ENCODE peak calls at places on chromosomes 3 and 15, in five cellular contexts. R, L, M, T and Z are unnamed samples. For H3K4me1, the result is how much of the 10 kb centered on the place peaks cover.

GRCh38 chr3:183411216-183411922 is 17.1 kb downstream of the MCF2L2 start:
- DNase-seq in M (peak), L (no peak), T (no peak), R (no peak), Z (no peak)

GRCh38 chr3:41364736-41365135 is 165.4 kb downstream of the CTNNB1 start:
- DNase-seq in L (no peak), M (no peak), T (no peak), R (no peak), Z (no peak)

GRCh38 chr3:190414297-190414696 is 26.3 kb downstream of the CLDN16 start:
- DNase-seq in L (no peak), M (no peak), T (no peak), R (no peak), Z (no peak)

GRCh38 chr15:81197255-81197630 is 564 bp downstream of the IL16 start:
- DNase-seq in M (no peak), T (no peak), R (no peak), L (no peak), Z (no peak)

GRCh38 chr15:64096486-64097431 is 977 bp downstream of the SNX1 start:
- DNase-seq in T (peak), M (no peak), L (no peak), R (no peak), Z (no peak)

GRCh38 chr3:65883614-65884013 is 155.1 kb downstream of the MAGI1 start:
- DNase-seq in R (no peak), T (peak), L (peak), M (no peak), Z (no peak)

GRCh38 chr3:50270422-50270831 is 1.5 kb downstream of the SEMA3B start:
- DNase-seq in L (no peak), R (no peak), T (no peak), M (no peak), Z (no peak)

GRCh38 chr3:185720326-185720725 is 104.5 kb downstream of the IGF2BP2 start:
- DNase-seq in T (no peak), M (no peak), L (no peak), R (no peak), Z (no peak)

DNA sequence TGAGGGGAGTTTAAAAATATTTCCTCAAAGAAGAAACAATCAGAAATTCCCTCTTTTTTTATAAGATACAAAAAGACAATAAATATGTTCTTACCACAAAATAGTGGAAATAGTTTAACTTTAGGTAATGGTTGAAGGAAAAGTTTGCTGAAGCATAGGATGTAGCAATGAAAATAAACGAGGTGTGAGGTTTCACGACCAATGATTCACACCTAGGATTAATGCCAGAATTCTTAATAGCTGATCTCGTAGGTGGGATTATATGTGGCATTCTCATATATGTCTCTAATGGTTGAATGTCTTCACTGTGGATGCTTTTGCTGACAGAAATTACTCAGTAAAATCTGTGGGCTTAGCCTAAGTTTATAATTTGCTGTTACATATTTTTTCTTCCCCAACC is 467.7 kb downstream of the FGF12 start:
- DNase-seq in T (no peak), M (no peak), L (no peak), R (no peak), Z (no peak)
- TF ChIP-seq SIN3A in T (no peak), M (no peak), L (no peak), R (no peak), Z (no peak)

DNA sequence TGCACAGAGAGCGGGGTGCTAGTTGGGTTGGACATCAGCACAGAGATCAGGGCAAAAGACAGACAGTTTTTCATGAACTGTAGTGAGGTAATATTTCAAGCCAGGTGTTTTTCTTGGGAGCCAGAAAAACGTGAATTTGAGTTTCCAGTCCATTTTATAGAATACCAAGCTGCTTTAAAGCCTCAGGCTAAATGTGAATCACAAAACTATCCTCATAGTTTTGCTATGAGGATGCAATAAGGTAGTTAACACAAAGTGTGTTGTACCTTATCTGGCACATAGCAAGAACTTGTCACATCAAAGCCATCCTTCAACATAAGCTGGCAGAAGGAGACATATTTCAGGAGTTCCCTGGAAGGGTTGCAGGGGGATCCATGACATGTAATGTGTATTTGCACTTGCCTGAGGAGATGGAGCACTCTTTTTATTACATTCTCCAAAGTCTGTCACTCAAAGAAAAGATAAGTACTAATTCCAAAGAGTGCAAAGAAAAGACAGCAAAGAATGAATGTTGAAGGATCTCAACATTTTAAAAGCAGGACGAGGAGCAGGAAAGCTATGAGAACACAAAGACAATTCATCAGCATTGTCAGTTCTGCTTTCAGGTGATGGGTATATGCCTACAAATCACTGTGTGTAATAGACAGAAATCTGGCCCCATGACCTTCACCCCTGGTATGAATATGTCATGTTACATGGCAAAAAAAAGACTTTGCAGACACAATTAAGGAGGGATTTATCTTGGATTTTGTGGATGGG is 1046.5 kb downstream of the NTRK3 start:
- DNase-seq in T (no peak), L (no peak), R (no peak), M (no peak), Z (no peak)
- TF ChIP-seq POLR2AphosphoS5 in T (no peak), L (no peak), R (no peak), M (no peak), Z (no peak)

DNA sequence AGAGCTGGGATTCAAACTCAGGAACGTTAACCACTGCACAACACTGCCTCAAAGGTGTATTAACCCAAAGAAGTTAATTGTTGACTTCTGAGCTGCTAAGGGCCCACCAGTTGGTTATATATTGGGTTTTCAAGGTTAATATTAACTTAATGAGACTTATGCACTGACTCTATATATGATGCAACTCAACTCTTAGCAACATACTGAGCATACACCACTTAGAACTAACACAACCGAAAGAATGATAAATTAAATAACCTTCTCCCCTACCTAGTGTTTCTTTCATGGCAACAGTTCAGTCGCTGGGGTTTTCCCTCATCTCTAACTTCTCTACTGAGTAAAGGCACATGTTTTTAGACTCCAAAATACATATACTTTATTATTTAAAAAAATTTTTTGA is 34.5 kb downstream of the FOXP1 start:
- DNase-seq in M (no peak), T (no peak), L (no peak), R (no peak), Z (no peak)
- H3K4me1 ChIP-seq in M (under half), T (under half), L (half or more), R (under half), Z (under half)

DNA sequence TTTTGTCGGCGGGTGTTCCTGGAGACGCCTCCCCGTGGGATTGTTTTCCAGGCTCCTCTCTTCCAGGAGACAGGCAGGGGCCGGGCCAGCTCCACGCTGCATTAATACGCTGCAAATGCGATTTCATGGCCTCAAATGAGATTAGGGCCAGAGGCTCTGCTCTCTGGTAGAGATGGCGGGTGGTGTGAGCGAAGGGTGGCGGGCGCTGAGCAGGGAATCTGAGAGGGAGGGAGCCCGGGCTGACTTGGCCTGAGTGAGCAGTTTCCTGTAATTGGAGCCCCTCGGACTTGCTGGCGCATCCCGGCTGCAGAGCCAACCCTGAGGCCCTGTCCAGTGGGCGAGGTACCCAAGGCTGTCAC is 7.4 kb upstream of the CCDC33 start:
- DNase-seq in R (no peak), M (no peak), L (no peak), T (peak), Z (no peak)
- TF ChIP-seq SIN3A in R (no peak), M (no peak), L (no peak), T (no peak), Z (no peak)

GRCh38 chr3:122358633-122359032 is 24.4 kb downstream of the MIX23 start:
- DNase-seq in T (no peak), L (no peak), M (no peak), R (no peak), Z (no peak)

GRCh38 chr3:122362026-122362425 is 21.0 kb downstream of the MIX23 start:
- DNase-seq in L (no peak), M (no peak), T (no peak), R (no peak), Z (no peak)

GRCh38 chr3:122366379-122366749 is 16.7 kb downstream of the MIX23 start:
- DNase-seq in T (no peak), R (no peak), M (no peak), L (peak), Z (peak)

GRCh38 chr3:122365073-122365472 is 18.0 kb downstream of the MIX23 start:
- DNase-seq in M (no peak), T (no peak), R (no peak), L (no peak), Z (no peak)

DNA sequence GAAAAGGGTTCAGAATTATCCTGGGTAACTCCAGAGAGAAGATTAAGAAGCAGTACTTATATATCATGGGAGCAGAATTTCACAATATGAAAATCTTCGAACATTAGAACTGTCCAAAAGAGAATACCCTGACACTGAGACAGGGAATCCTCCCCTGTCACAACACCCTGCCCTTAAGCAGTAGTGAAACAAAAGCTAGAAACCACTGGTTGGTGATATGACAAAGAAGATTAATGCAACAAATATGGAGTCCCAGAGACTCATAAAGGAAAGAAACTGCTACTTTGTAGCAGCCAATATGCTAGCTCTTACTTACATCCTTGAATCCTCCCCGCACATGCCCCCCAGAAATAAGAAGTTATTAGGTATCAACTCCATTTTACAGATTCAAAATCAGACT is 18.5 kb downstream of the MIX23 start:
- DNase-seq in M (no peak), L (no peak), R (no peak), T (no peak), Z (no peak)
- TF ChIP-seq POLR2AphosphoS5 in M (no peak), L (no peak), R (no peak), T (no peak), Z (no peak)

GRCh38 chr3:195254454-195255175 is 16.3 kb downstream of the XXYLT1 start:
- DNase-seq in R (no peak), T (peak), L (no peak), M (no peak), Z (no peak)
- H3K4me1 ChIP-seq in R (under half), T (under half), L (under half), M (under half), Z (under half)

GRCh38 chr3:143608966-143609365 is 239.3 kb downstream of the SLC9A9 start:
- DNase-seq in L (no peak), R (no peak), T (no peak), M (no peak), Z (no peak)
- TF ChIP-seq SIN3A in L (no peak), R (no peak), T (no peak), M (no peak), Z (no peak)

GRCh38 chr3:191961529-191961928 is 500.6 kb downstream of the PYDC2 start:
- DNase-seq in L (no peak), R (no peak), M (no peak), T (no peak), Z (no peak)

GRCh38 chr3:191962324-191962723 is 501.4 kb downstream of the PYDC2 start:
- DNase-seq in M (no peak), T (no peak), L (no peak), R (no peak), Z (no peak)

GRCh38 chr3:191961036-191961435 is 500.1 kb downstream of the PYDC2 start:
- DNase-seq in R (no peak), T (no peak), L (no peak), M (no peak), Z (no peak)

GRCh38 chr3:191959876-191960418 is 499.0 kb downstream of the PYDC2 start:
- DNase-seq in L (no peak), T (no peak), R (no peak), M (no peak), Z (no peak)

GRCh38 chr3:191963182-191963581 is 502.2 kb downstream of the PYDC2 start:
- DNase-seq in L (no peak), R (no peak), T (no peak), M (no peak), Z (no peak)
- TF ChIP-seq POLR2AphosphoS5 in L (no peak), R (no peak), T (no peak), M (no peak), Z (no peak)

DNA sequence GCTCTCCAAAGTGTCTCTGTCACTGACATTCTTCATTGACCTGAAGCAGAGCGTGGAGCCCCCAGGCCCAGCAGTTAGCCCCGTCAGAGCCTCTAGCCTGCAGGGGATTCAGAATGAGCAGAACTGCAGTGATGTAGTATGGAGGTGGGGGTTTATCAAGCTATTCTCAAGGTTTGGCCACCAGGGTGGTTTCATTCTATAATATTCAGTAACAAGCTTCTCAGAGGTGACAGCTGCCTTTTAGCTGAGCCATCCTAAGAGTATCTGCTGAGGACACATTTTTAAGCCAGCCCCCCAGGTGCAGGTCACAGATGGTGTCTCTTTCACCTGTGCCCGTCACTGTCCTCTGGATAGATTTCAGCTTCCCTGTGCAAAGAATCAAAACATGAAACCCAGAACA is 31.9 kb downstream of the CMTM7 start:
- DNase-seq in L (no peak), M (no peak), T (no peak), R (no peak), Z (no peak)
- H3K4me1 ChIP-seq in L (half or more), M (under half), T (under half), R (half or more), Z (under half)

GRCh38 chr3:12916159-12916558 is 74.8 kb upstream of the RPL32 start:
- DNase-seq in R (no peak), T (no peak), M (no peak), L (no peak), Z (no peak)
- TF ChIP-seq SIN3A in R (no peak), T (no peak), M (no peak), L (no peak), Z (no peak)